ENCODE peak calls at places on chromosomes 3 and 15, in five cellular contexts. O is fibroblast of lung, M is cardiac muscle cell, E is heart left ventricle, Z is pancreas. Q is an unnamed sample.

GRCh38 chr15:78093242-78094020 is 1.1 kb downstream of the SH2D7 start:
- DNase-seq in M (no peak), Z (no peak), O (peak; percentile 96), E (peak; percentile 22), Q (no peak)

GRCh38 chr15:38768970-38769369 is 204.4 kb upstream of the RASGRP1 start:
- DNase-seq in O (peak; percentile 55), Z (no peak), E (no peak), M (peak; percentile 36), Q (peak; percentile 13)

GRCh38 chr3:41653575-41654239 is 308.2 kb downstream of the ULK4 start:
- DNase-seq in E (no peak), M (no peak), Z (no peak), O (peak; percentile 39), Q (no peak)

GRCh38 chr15:73240864-73241499 is 127.8 kb downstream of the HCN4 start:
- DNase-seq in O (peak; percentile 70), M (peak; percentile 70), Z (no peak), E (peak; percentile 55), Q (peak; percentile 68)

GRCh38 chr3:138375446-138375845 is 27.1 kb downstream of the MRAS start:
- DNase-seq in O (no peak), M (no peak), E (no peak), Z (no peak), Q (no peak)

GRCh38 chr15:56207711-56208110 is 36.0 kb downstream of the RFX7 start:
- DNase-seq in Z (no peak), O (no peak), M (no peak), E (no peak), Q (no peak)

GRCh38 chr3:149383703-149384102 is 6.3 kb upstream of the TM4SF1 start:
- DNase-seq in Z (no peak), O (no peak), E (no peak), M (no peak), Q (no peak)

GRCh38 chr3:43405888-43406636 is 119.7 kb downstream of the SNRK start:
- DNase-seq in E (peak; percentile 87), Z (no peak), M (no peak), O (peak; percentile 92), Q (no peak)

GRCh38 chr15:47812436-47813109 is 95.3 kb downstream of the SEMA6D start:
- DNase-seq in Z (no peak), E (no peak), O (peak; percentile 18), M (no peak), Q (no peak)

GRCh38 chr3:12194209-12194608 is 35.5 kb upstream of the TIMP4 start:
- DNase-seq in O (peak; percentile 98), Z (no peak), M (no peak), E (no peak), Q (no peak)

GRCh38 chr3:195238626-195239118 is 32.3 kb downstream of the XXYLT1 start:
- DNase-seq in O (peak; percentile 69), Z (no peak), E (no peak), M (no peak), Q (no peak)

GRCh38 chr3:152322756-152323155 is 54.0 kb downstream of the MBNL1 start:
- DNase-seq in M (no peak), E (no peak), Z (no peak), O (peak; percentile 51), Q (no peak)

GRCh38 chr3:197801801-197802504 is 10.9 kb downstream of the LRCH3 start:
- DNase-seq in Z (no peak), E (no peak), M (no peak), O (peak; percentile 48), Q (peak; percentile 25)

GRCh38 chr3:188683032-188683491 is 488.7 kb upstream of the TPRG1 start:
- DNase-seq in M (no peak), E (peak; percentile 51), Z (no peak), O (peak; percentile 96), Q (no peak)

GRCh38 chr15:81492303-81492702 is 118.3 kb upstream of the TMC3 start:
- DNase-seq in Z (no peak), M (no peak), E (no peak), O (peak; percentile 65), Q (no peak)

DNA sequence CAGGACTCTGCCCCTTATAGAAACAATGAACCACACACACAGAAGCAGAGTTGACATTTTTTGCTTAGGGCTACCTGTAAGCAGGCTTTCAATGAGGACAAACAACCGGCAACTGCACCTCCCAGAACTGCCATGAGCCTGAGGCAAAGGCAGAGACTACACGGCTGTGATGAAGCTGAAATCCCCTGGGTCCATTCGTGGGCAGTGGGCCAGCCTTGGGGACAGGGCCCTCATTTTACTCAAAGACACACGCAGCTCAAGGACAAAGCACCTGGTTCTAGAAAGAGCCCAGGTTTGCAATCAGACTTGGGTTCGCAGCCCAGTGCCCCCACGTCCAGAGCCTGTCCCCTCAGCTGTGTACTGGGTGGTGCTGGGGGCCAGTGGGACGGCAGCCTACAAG is 18.0 kb downstream of the FAM174B start:
- DNase-seq in E (no peak), O (no peak), Z (peak; percentile 51), M (no peak), Q (peak; percentile 80)
- H3K4me1 ChIP-seq in E (no peaks in the 10 kb centered on the region), O (no peaks in the 10 kb centered on the region), Z (peaks cover 48% of the 10 kb centered on the region), M (no peaks in the 10 kb centered on the region), Q (no peaks in the 10 kb centered on the region)

GRCh38 chr3:5404718-5405117 is 217.2 kb downstream of the EDEM1 start:
- DNase-seq in E (no peak), O (no peak), Z (no peak), M (no peak), Q (no peak)

GRCh38 chr3:5400959-5401358 is 213.5 kb downstream of the EDEM1 start:
- DNase-seq in M (no peak), Z (no peak), O (no peak), E (no peak), Q (no peak)
- H3K4me3 ChIP-seq in M (no peak overlapping the region), Z (no peak overlapping the region), O (no peak overlapping the region), E (no peak overlapping the region), Q (no peak overlapping the region)

GRCh38 chr3:63042866-63043265 is 167.7 kb upstream of the CADPS start:
- DNase-seq in M (no peak), O (no peak), E (no peak), Z (no peak), Q (no peak)

GRCh38 chr3:63032876-63033275 is 157.7 kb upstream of the CADPS start:
- DNase-seq in M (no peak), E (no peak), Z (no peak), O (no peak), Q (no peak)

GRCh38 chr3:63034106-63034505 is 158.9 kb upstream of the CADPS start:
- DNase-seq in E (no peak), M (no peak), Z (no peak), O (no peak), Q (no peak)

GRCh38 chr3:63037116-63037515 is 161.9 kb upstream of the CADPS start:
- DNase-seq in M (no peak), O (no peak), E (no peak), Z (no peak), Q (no peak)
- TF ChIP-seq CTCF in M (no peak), O (no peak), E (no peak), Z (no peak), Q (no peak)

DNA sequence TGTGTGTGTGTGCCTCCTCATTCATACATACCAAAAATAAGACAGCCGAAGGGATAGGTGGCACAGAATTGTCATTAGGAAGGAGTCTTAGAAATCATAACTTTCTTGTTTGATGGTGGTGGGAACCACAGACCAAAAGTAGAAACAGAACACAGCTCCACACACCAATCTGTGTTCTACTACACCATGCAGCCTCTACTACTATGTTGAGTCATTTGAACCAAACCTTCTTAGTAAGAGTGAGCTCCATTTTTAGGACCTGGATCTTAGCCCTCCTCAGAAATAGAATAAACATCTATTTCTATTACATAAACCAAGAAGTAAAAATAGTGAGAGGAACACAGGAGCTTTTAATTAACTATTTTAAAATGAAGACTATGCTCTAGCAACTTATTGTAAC is 27.9 kb upstream of the PLCH1 start:
- DNase-seq in E (no peak), Z (no peak), O (peak; percentile 35), M (no peak), Q (no peak)
- H3K4me1 ChIP-seq in E (no peaks in the 10 kb centered on the region), Z (no peaks in the 10 kb centered on the region), O (no peaks in the 10 kb centered on the region), M (no peaks in the 10 kb centered on the region), Q (no peaks in the 10 kb centered on the region)

DNA sequence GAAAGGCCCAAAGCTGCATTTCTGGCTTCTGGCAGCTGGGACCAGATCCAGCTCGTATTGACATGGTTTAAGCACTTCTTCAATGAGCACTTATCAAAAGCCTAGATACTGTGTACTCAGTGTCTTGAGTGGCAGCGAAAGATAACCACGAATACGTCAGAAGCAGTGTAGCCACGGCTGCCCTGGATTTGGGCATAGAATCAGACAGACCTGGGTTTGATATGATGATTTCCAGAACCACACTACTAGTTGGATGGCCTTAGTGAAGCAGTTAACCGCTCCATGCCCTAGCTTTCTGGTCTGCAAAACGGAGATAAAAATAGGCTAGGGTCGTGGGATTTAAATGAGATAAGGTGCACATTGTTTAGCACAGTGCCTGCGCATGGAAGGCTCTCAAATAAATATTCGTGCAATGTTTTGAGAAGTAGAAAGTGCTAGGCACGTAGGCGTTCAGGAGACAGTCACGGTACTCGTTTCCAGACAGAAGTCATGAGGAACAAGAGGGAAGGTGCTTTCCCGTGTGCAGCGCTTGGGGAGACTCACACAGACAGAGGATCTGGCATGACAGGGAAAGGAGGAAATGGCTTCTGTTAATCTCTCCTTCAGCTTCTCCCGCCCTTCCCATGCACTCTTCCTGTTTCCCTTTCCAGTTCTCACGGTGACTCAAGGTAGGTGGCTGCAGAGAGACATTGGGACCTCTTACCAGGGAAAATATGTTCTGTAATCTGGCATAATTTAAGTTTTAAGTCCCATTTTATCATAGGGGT is 70.3 kb downstream of the CCNL1 start:
- DNase-seq in O (no peak), Z (no peak), M (peak; percentile 84), E (peak; percentile 68), Q (no peak)
- H3K4me3 ChIP-seq in O (no peak overlapping the region), Z (no peak overlapping the region), M (peak overlapping the region; percentile 21), E (peak overlapping the region; percentile 73), Q (peak overlapping the region; percentile 38)

GRCh38 chr15:70219256-70219919 is 121.7 kb upstream of the TLE3 start:
- DNase-seq in E (no peak), Z (no peak), O (no peak), M (no peak), Q (no peak)

GRCh38 chr15:70227122-70227521 is 129.4 kb upstream of the TLE3 start:
- DNase-seq in Z (no peak), E (no peak), O (no peak), M (no peak), Q (no peak)

GRCh38 chr15:70226337-70226980 is 128.7 kb upstream of the TLE3 start:
- DNase-seq in O (no peak), E (no peak), M (no peak), Z (no peak), Q (no peak)

GRCh38 chr15:70220444-70220937 is 122.8 kb upstream of the TLE3 start:
- DNase-seq in Z (no peak), E (no peak), O (no peak), M (no peak), Q (no peak)

DNA sequence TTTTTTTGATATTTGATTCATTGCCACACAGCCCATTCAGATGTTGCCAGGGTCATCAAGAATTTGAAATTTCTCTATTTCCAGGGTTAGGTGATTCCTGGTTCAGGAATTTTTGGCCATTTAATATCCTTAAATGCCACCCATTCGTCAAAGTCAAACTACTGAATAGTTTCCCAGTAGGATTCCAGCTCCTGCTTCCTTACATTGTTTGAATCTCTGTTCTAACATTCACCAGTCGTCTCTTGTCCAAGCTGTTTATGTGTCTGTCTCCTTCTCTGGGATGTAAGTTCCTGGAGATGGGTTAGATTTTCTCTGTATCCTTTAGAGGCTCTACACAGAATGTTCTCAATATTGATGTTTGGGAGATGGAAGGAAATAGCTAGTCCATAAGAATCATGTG is 124.9 kb upstream of the TLE3 start:
- DNase-seq in E (no peak), O (no peak), M (no peak), Z (no peak), Q (no peak)
- TF ChIP-seq CTCF in E (no peak), O (no peak), M (no peak), Z (no peak), Q (no peak)

Q was measured in BE2C.